ENCODE peak calls at places on chromosomes 12 and 14, in eight cellular contexts. N is cardiac muscle cell, E is right atrium auricular region, A is tibial nerve, T is ovary, S is coronary artery, U is transverse colon, C is choroid plexus epithelial cell. D is an unnamed sample.

GRCh38 chr14:68639518-68640292 is 153.2 kb downstream of the ZFP36L1 start:
- DNase-seq in S (peak; percentile 64), N (no peak), T (no peak), A (peak; percentile 1), E (peak; percentile 54), U (no peak), C (no peak), D (no peak)

GRCh38 chr14:100069161-100069800 is 4.1 kb downstream of the EVL start:
- DNase-seq in N (no peak), E (no peak), S (no peak), U (no peak), T (no peak), A (no peak), C (no peak), D (no peak)

GRCh38 chr14:67187210-67187609 is 2.0 kb upstream of the GARIN2 start:
- DNase-seq in S (no peak), E (no peak), A (no peak), C (peak; percentile 35), U (no peak), N (no peak), T (no peak), D (peak; percentile 80)

GRCh38 chr14:89401783-89402182 is 15.2 kb downstream of the FOXN3 start:
- DNase-seq in E (no peak), S (no peak), T (no peak), U (no peak), N (no peak), C (no peak), A (no peak), D (no peak)

GRCh38 chr12:11753151-11753501 is 103.7 kb downstream of the ETV6 start:
- DNase-seq in A (no peak), C (no peak), T (no peak), N (no peak), S (no peak), U (peak; percentile 57), E (no peak), D (no peak)

GRCh38 chr12:122081108-122081696 is 2.6 kb downstream of the MLXIP start:
- DNase-seq in E (no peak), S (no peak), U (no peak), C (peak; percentile 60), N (no peak), A (no peak), T (no peak), D (peak; percentile 84)

GRCh38 chr12:8038659-8039114 is 6.2 kb downstream of the FOXJ2 start:
- DNase-seq in N (peak; percentile 93), E (no peak), C (peak; percentile 75), A (no peak), T (no peak), S (peak; percentile 80), U (peak; percentile 40), D (peak; percentile 69)

GRCh38 chr12:32595251-32595650 is 83.8 kb upstream of the DNM1L start:
- DNase-seq in U (no peak), A (no peak), T (no peak), C (peak; percentile 4), S (no peak), E (no peak), N (no peak), D (no peak)

GRCh38 chr14:76653875-76654572 is 107.2 kb upstream of the VASH1 start:
- DNase-seq in C (no peak), E (no peak), N (no peak), T (no peak), S (no peak), A (no peak), U (no peak), D (no peak)

GRCh38 chr12:119288559-119288958 is 46.0 kb upstream of the CCDC60 start:
- DNase-seq in S (no peak), C (no peak), U (no peak), N (no peak), T (no peak), E (no peak), A (no peak), D (no peak)

GRCh38 chr14:104393898-104394605 is 185.5 kb upstream of the C14orf180 start:
- DNase-seq in N (no peak), T (peak; percentile 21), A (peak; percentile 21), U (peak; percentile 59), C (peak; percentile 21), S (peak; percentile 70), E (peak; percentile 64), D (no peak)

GRCh38 chr14:59225281-59225680 is 36.8 kb downstream of the DAAM1 start:
- DNase-seq in A (no peak), T (no peak), E (no peak), N (no peak), C (no peak), S (no peak), U (no peak), D (peak; percentile 62)

GRCh38 chr12:100717733-100718067 is 76.9 kb upstream of the ANO4 start:
- DNase-seq in N (peak; percentile 6), A (no peak), T (peak; percentile 10), S (no peak), C (no peak), U (no peak), E (no peak), D (peak; percentile 13)
- H3K4me3 ChIP-seq in N (peak overlapping the region; percentile 37), A (peak overlapping the region; percentile 58), T (no peak overlapping the region), S (peak overlapping the region; percentile 67), C (peak overlapping the region; percentile 46), U (peak overlapping the region; percentile 37), E (peak overlapping the region; percentile 39), D (peak overlapping the region; percentile 45)

DNA sequence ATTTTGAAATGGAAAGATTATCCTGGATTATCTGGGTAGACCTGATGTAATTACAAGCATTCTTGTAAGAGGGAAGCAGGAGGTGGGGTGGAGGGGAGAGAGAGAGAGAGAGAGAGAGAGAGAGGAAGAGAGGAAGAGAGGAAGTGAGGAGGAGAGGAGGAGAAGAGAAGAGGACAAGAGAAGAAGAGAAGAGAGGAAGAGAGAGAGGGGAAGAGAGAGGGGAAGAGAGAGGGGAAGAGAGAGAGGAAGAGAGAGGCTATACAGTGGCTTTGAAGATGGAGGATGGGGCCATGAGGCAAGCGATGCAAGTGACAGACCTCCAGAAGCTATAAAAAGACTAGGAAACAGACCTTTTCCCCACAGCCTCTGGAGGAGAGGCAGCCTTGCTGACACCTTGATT is 13.7 kb upstream of the CHST11 start:
- DNase-seq in T (no peak), U (no peak), A (no peak), S (no peak), C (no peak), E (no peak), N (no peak), D (no peak)
- TF ChIP-seq CTCF in T (no peak), U (no peak), A (no peak), S (no peak), C (no peak), E (no peak), N (no peak), D (no peak)

GRCh38 chr14:22479781-22480464 is 109.1 kb downstream of the DAD1 start:
- DNase-seq in N (no peak), E (no peak), C (peak; percentile 27), A (no peak), T (no peak), S (no peak), U (no peak), D (no peak)
- H3K4me3 ChIP-seq in N (no peak overlapping the region), E (no peak overlapping the region), C (no peak overlapping the region), A (no peak overlapping the region), T (no peak overlapping the region), S (no peak overlapping the region), U (no peak overlapping the region), D (no peak overlapping the region)

GRCh38 chr14:37669242-37669641 is 73.8 kb downstream of the TTC6 start:
- DNase-seq in C (no peak), U (no peak), S (no peak), A (no peak), E (no peak), N (no peak), T (no peak), D (no peak)
- TF ChIP-seq CTCF in C (no peak), U (no peak), S (no peak), A (no peak), E (no peak), N (no peak), T (no peak), D (no peak)